ENCODE peak calls at places on chromosomes 3 and 15, in nine cellular contexts. P, F, D, N, O, A, G, E and T are unnamed samples.

GRCh38 chr15:70714575-70714974 is 48.8 kb downstream of the UACA start:
- DNase-seq in P (no peak), F (peak), D (no peak), N (no peak), O (no peak), A (no peak), G (no peak), E (no peak), T (no peak)

GRCh38 chr3:64916937-64917336 is 229.1 kb upstream of the ADAMTS9 start:
- DNase-seq in P (no peak), F (no peak), D (no peak), N (no peak), O (no peak), A (no peak), G (no peak), E (no peak), T (no peak)

GRCh38 chr15:66993874-66994696 is 71.3 kb upstream of the SMAD3 start:
- DNase-seq in P (no peak), F (no peak), D (no peak), N (no peak), O (peak), A (no peak), G (no peak), E (no peak), T (no peak)

GRCh38 chr3:137970914-137971831 is 38.8 kb upstream of the CLDN18 start:
- DNase-seq in P (peak), F (peak), D (peak), N (peak), O (no peak), A (no peak), G (no peak), E (peak), T (no peak)

GRCh38 chr15:66706225-66706732 is 4.2 kb downstream of the SMAD6 start:
- DNase-seq in P (peak), F (peak), D (no peak), N (peak), O (no peak), A (no peak), G (no peak), E (peak), T (no peak)

GRCh38 chr15:29136815-29137214 is 132.8 kb downstream of the NSMCE3 start:
- DNase-seq in P (no peak), F (no peak), D (no peak), N (no peak), O (no peak), A (no peak), G (no peak), E (peak), T (no peak)

GRCh38 chr15:47846128-47846868 is 129.0 kb downstream of the SEMA6D start:
- DNase-seq in P (no peak), F (no peak), D (no peak), N (no peak), O (no peak), A (no peak), G (no peak), E (no peak), T (no peak)

GRCh38 chr15:42108808-42109207 is 14.4 kb upstream of the PLA2G4D start:
- DNase-seq in P (no peak), F (no peak), D (no peak), N (no peak), O (no peak), A (no peak), G (no peak), E (no peak), T (no peak)

GRCh38 chr15:80418892-80419537 is 14.8 kb downstream of the ARNT2 start:
- DNase-seq in P (no peak), F (peak), D (peak), N (peak), O (no peak), A (no peak), G (peak), E (no peak), T (no peak)

GRCh38 chr3:7874116-7874515 is 627.5 kb upstream of the LMCD1 start:
- DNase-seq in P (no peak), F (peak), D (no peak), N (no peak), O (no peak), A (no peak), G (no peak), E (no peak), T (no peak)

GRCh38 chr3:115834068-115834467 is 210.8 kb downstream of the GAP43 start:
- DNase-seq in P (no peak), F (peak), D (peak), N (peak), O (no peak), A (no peak), G (no peak), E (no peak), T (no peak)

GRCh38 chr3:119974666-119975065 is 119.6 kb downstream of the GSK3B start:
- DNase-seq in P (no peak), F (no peak), D (no peak), N (no peak), O (no peak), A (no peak), G (no peak), E (no peak), T (no peak)

GRCh38 chr3:105355355-105356063 is 11.2 kb upstream of the ALCAM start:
- DNase-seq in P (no peak), F (no peak), D (peak), N (no peak), O (no peak), A (no peak), G (no peak), E (no peak), T (no peak)

GRCh38 chr15:25407950-25408349 is 30.9 kb downstream of the UBE3A start:
- DNase-seq in P (no peak), F (no peak), D (no peak), N (no peak), O (no peak), A (no peak), G (no peak), E (no peak), T (no peak)

GRCh38 chr3:61035573-61035972 is 215.7 kb downstream of the FHIT start:
- DNase-seq in P (no peak), F (no peak), D (no peak), N (no peak), O (no peak), A (no peak), G (no peak), E (no peak), T (no peak)

GRCh38 chr3:173913985-173914421 is 516.5 kb downstream of the NLGN1 start:
- DNase-seq in P (no peak), F (no peak), D (no peak), N (no peak), O (no peak), A (no peak), G (no peak), E (no peak), T (no peak)

GRCh38 chr15:97114900-97115763 is 784.6 kb downstream of the NR2F2 start:
- DNase-seq in P (no peak), F (no peak), D (no peak), N (no peak), O (no peak), A (no peak), G (no peak), E (no peak), T (no peak)

GRCh38 chr3:66433522-66433782 is 67.4 kb downstream of the LRIG1 start:
- DNase-seq in P (no peak), F (no peak), D (no peak), N (no peak), O (no peak), A (no peak), G (no peak), E (no peak), T (no peak)

GRCh38 chr3:27125821-27126501 is 243.2 kb downstream of the NEK10 start:
- DNase-seq in P (no peak), F (no peak), D (no peak), N (no peak), O (no peak), A (no peak), G (no peak), E (no peak), T (no peak)

GRCh38 chr3:19013879-19014278 is 134.4 kb upstream of the KCNH8 start:
- DNase-seq in P (no peak), F (no peak), D (no peak), N (no peak), O (no peak), A (no peak), G (no peak), E (no peak), T (no peak)

GRCh38 chr15:59828262-59828661 is 139.1 kb upstream of the BNIP2 start:
- DNase-seq in P (no peak), F (no peak), D (no peak), N (no peak), O (no peak), A (no peak), G (no peak), E (no peak), T (no peak)

GRCh38 chr15:75801859-75802593 is 41.2 kb upstream of the UBE2Q2 start:
- DNase-seq in P (peak), F (peak), D (peak), N (peak), O (no peak), A (peak), G (peak), E (peak), T (peak)

GRCh38 chr15:68373028-68373427 is 58.9 kb downstream of the ITGA11 start:
- DNase-seq in P (no peak), F (no peak), D (no peak), N (no peak), O (no peak), A (no peak), G (no peak), E (no peak), T (no peak)

GRCh38 chr3:126491221-126492013 is 15.7 kb upstream of the ZXDC start:
- DNase-seq in P (no peak), F (no peak), D (no peak), N (no peak), O (no peak), A (no peak), G (no peak), E (peak), T (no peak)

GRCh38 chr3:147410126-147410517 is 957 bp downstream of the ZIC1 start:
- DNase-seq in P (no peak), F (no peak), D (no peak), N (no peak), O (no peak), A (no peak), G (no peak), E (no peak), T (no peak)

GRCh38 chr3:186600896-186601295 is 12.0 kb upstream of the AHSG start:
- DNase-seq in P (no peak), F (no peak), D (no peak), N (no peak), O (no peak), A (no peak), G (no peak), E (no peak), T (no peak)

GRCh38 chr15:99435761-99436346 is 129.9 kb upstream of the MEF2A start:
- DNase-seq in P (peak), F (no peak), D (no peak), N (no peak), O (no peak), A (no peak), G (no peak), E (no peak), T (peak)

GRCh38 chr3:192570757-192571156 is 156.6 kb downstream of the FGF12 start:
- DNase-seq in P (no peak), F (peak), D (peak), N (no peak), O (no peak), A (no peak), G (no peak), E (no peak), T (no peak)

GRCh38 chr3:4797201-4797600 is 182.0 kb upstream of the BHLHE40 start:
- DNase-seq in P (no peak), F (no peak), D (no peak), N (no peak), O (no peak), A (no peak), G (no peak), E (no peak), T (no peak)

GRCh38 chr3:45218578-45219390 is 7.3 kb downstream of the TMEM158 start:
- DNase-seq in P (no peak), F (peak), D (peak), N (peak), O (no peak), A (no peak), G (no peak), E (no peak), T (no peak)

GRCh38 chr3:149020196-149020838 is 29.0 kb downstream of the GYG1 start:
- DNase-seq in P (no peak), F (peak), D (no peak), N (no peak), O (no peak), A (no peak), G (no peak), E (no peak), T (no peak)

GRCh38 chr15:77632760-77633133 is at the start of gene LINGO1:
- DNase-seq in P (no peak), F (no peak), D (peak), N (no peak), O (no peak), A (peak), G (no peak), E (no peak), T (no peak)

GRCh38 chr15:46607103-46607502 is 972.3 kb downstream of the SQOR start:
- DNase-seq in P (no peak), F (no peak), D (no peak), N (no peak), O (no peak), A (no peak), G (no peak), E (no peak), T (no peak)

GRCh38 chr3:182027366-182027765 is 315.6 kb downstream of the SOX2 start:
- DNase-seq in P (no peak), F (no peak), D (no peak), N (no peak), O (no peak), A (no peak), G (no peak), E (no peak), T (no peak)

GRCh38 chr15:25455244-25455643 is 16.4 kb upstream of the UBE3A start:
- DNase-seq in P (no peak), F (no peak), D (no peak), N (no peak), O (no peak), A (no peak), G (no peak), E (no peak), T (no peak)

GRCh38 chr3:136856665-136857064 is 5.3 kb upstream of the NCK1 start:
- DNase-seq in P (no peak), F (no peak), D (no peak), N (no peak), O (no peak), A (no peak), G (no peak), E (no peak), T (no peak)

GRCh38 chr15:80404719-80405553 is 754 bp downstream of the ARNT2 start:
- DNase-seq in P (no peak), F (no peak), D (peak), N (no peak), O (peak), A (no peak), G (no peak), E (peak), T (no peak)

DNA sequence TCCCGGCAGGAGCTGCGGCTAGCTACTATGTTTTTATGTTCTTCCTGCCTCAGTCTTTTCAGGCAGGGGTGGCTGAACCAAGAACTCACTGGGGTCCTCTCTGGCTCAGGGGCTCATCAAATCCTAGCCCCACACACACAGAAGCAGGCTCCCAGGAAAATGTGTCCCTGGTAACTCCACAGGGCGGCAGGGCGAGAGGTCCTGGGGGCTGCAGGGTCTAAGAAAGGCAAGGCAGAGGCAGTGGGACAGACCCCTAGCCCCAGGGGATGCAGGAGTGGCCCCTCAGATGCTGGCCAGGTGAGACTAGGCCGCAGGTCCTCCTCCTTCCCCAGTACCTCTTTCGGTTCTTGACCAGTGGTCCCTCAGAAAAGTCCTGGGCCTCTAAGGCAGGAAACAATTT is 48.9 kb downstream of the PTH1R start:
- DNase-seq in P (peak), F (no peak), D (no peak), N (no peak), O (no peak), A (no peak), G (no peak), E (peak), T (no peak)
- TF ChIP-seq CTCF in P (no peak), F (no peak), D (no peak), N (no peak), O (no peak), A (no peak), G (no peak), E (no peak), T (no peak)

DNA sequence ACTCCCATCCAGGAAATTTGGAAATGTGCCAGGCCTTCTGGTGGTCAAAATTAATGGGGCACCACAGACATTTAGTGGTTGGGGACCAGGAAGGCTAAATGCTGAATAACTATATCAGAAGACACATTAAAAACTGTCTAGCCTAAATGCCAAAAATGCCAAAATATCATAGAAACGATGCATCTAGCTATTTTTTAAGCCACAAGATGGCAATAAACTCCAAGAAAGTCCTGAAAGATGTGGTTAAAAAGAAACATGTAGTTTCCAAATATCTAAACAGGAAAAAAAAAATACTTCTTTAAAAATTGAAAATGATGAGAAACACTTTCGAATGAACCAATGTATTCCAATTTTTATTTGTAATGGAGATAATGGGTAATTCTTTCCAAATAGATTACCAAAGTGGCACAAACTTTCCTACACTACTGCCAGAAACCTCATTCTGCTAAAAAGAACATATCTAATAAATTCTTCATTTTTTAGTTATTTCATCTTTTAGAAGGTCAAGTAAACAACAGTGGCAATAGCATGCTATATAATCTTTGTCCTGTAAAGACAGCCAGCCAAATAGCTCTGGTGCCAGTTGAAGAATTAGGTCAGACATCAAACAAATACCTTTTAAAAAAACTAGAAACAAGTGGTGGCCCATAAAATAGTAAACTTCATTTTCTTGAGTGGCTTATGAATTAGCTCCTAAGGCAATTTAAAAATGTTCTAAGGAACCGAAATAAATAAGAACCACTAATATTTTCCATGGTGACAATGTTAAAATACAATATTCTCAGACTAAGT is 19.7 kb downstream of the CCDC14 start:
- DNase-seq in P (no peak), F (peak), D (peak), N (no peak), O (no peak), A (no peak), G (no peak), E (no peak), T (no peak)
- TF ChIP-seq CTCF in P (no peak), F (peak), D (peak), N (peak), O (peak), A (no peak), G (no peak), E (no peak), T (no peak)

GRCh38 chr3:72993391-72993790 is 3.2 kb upstream of the PPP4R2 start:
- DNase-seq in P (no peak), F (no peak), D (no peak), N (no peak), O (no peak), A (no peak), G (no peak), E (no peak), T (no peak)
- TF ChIP-seq CTCF in P (no peak), F (no peak), D (no peak), N (no peak), O (no peak), A (no peak), G (no peak), E (no peak), T (no peak)

GRCh38 chr3:40518067-40518466 is 6.7 kb upstream of the ZNF621 start:
- DNase-seq in P (no peak), F (no peak), D (no peak), N (no peak), O (no peak), A (no peak), G (no peak), E (no peak), T (no peak)
- TF ChIP-seq CTCF in P (no peak), F (no peak), D (no peak), N (no peak), O (no peak), A (no peak), G (no peak), E (no peak), T (no peak)

GRCh38 chr3:40770046-40770445 is 245.3 kb downstream of the ZNF621 start:
- DNase-seq in P (no peak), F (no peak), D (no peak), N (no peak), O (no peak), A (no peak), G (no peak), E (no peak), T (no peak)
- TF ChIP-seq CTCF in P (no peak), F (no peak), D (no peak), N (no peak), O (no peak), A (no peak), G (no peak), E (no peak), T (no peak)

DNA sequence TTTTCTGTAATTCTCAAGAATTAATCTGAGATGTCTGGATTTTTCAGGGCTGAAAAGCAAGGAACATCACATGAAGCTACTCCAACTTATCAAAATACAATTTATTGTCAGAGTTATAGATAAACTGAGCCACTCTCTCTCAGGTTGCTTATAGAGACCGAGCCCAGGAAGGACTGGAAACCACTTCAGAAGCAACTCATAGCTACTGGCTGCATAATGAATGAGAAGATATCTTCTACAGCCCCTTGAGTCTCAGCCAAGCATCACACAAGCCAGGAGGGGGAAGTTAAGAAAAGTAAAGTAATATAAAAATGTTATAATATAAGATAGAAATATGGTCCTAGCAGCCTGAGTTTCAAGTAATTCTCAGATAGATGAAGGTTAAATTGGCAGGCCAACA is 186.0 kb downstream of the TNIK start:
- DNase-seq in P (no peak), F (no peak), D (no peak), N (no peak), O (no peak), A (no peak), G (no peak), E (no peak), T (no peak)
- TF ChIP-seq CTCF in P (no peak), F (no peak), D (no peak), N (no peak), O (no peak), A (no peak), G (no peak), E (no peak), T (no peak)